ENCODE peak calls at places on chromosomes 16 and 17, in four cellular contexts. O, H, C and M are unnamed samples.

GRCh38 chr16:11080999-11081630 is 136.8 kb downstream of the CLEC16A start:
- DNase-seq in C (peak; percentile 27), H (no peak), O (no peak), M (no peak)

GRCh38 chr16:25151996-25152395 is 40.5 kb downstream of the LCMT1 start:
- DNase-seq in C (no peak), H (no peak), O (no peak), M (peak; percentile 70)

GRCh38 chr17:50064253-50064991 is 8.5 kb downstream of the ITGA3 start:
- DNase-seq in O (no peak), C (peak; percentile 72), H (peak; percentile 83), M (peak; percentile 86)

GRCh38 chr16:78249832-78250231 is 150.4 kb downstream of the WWOX start:
- DNase-seq in H (peak; percentile 35), C (no peak), O (no peak), M (no peak)

GRCh38 chr16:89092013-89092412 is 1.6 kb upstream of the ACSF3 start:
- DNase-seq in H (no peak), C (no peak), O (no peak), M (no peak)

GRCh38 chr17:46194393-46195216 is 1.4 kb upstream of the KANSL1 start:
- DNase-seq in C (no peak), O (no peak), H (peak; percentile 62), M (peak; percentile 61)

GRCh38 chr16:16148755-16149154 is 74.5 kb downstream of the ABCC6 start:
- DNase-seq in C (peak; percentile 54), H (no peak), O (no peak), M (no peak)

GRCh38 chr17:59837362-59838195 is 55.2 kb downstream of the TUBD1 start:
- DNase-seq in H (peak; percentile 98), O (peak; percentile 75), C (no peak), M (peak; percentile 100)

GRCh38 chr17:39632153-39632941 is 4.6 kb upstream of the STARD3 start:
- DNase-seq in H (no peak), C (no peak), O (no peak), M (no peak)

GRCh38 chr17:67594115-67594878 is 123.4 kb upstream of the NOL11 start:
- DNase-seq in H (peak; percentile 28), C (no peak), O (no peak), M (no peak)

GRCh38 chr17:78144736-78145641 is 1.2 kb upstream of the C17orf99 start:
- DNase-seq in O (no peak), C (peak; percentile 87), H (no peak), M (peak; percentile 25)

GRCh38 chr16:11270602-11271162 is 1.6 kb upstream of the TNP2 start:
- DNase-seq in H (no peak), O (no peak), C (no peak), M (no peak)

GRCh38 chr16:58127033-58127556 is 2.1 kb downstream of the CFAP20 start:
- DNase-seq in O (no peak), C (no peak), H (no peak), M (peak; percentile 39)

GRCh38 chr16:48491517-48491916 is 106.3 kb upstream of the SIAH1 start:
- DNase-seq in H (no peak), O (no peak), C (no peak), M (peak; percentile 77)

GRCh38 chr16:16016388-16016964 is 67.1 kb downstream of the ABCC1 start:
- DNase-seq in C (no peak), O (no peak), H (no peak), M (no peak)

GRCh38 chr16:85750021-85750826 is 672 bp downstream of the C16orf74 start:
- DNase-seq in C (peak; percentile 66), O (peak; percentile 39), H (peak; percentile 60), M (peak; percentile 47)

GRCh38 chr17:78781339-78782304 is at the start of gene CYTH1:
- DNase-seq in H (peak; percentile 68), O (peak; percentile 54), C (peak; percentile 70), M (peak; percentile 19)

GRCh38 chr16:456891-457483 is 31.5 kb downstream of the RAB11FIP3 start:
- DNase-seq in C (peak; percentile 70), O (no peak), H (peak; percentile 53), M (peak; percentile 71)

GRCh38 chr16:84720180-84720579 is 20.4 kb downstream of the USP10 start:
- DNase-seq in O (no peak), H (peak; percentile 48), C (no peak), M (peak; percentile 43)

GRCh38 chr17:39150795-39151679 is at the start of gene PLXDC1:
- DNase-seq in O (no peak), H (peak; percentile 47), C (peak; percentile 65), M (no peak)

GRCh38 chr17:69407759-69408158 is 6.7 kb upstream of the MAP2K6 start:
- DNase-seq in C (no peak), O (no peak), H (no peak), M (no peak)

GRCh38 chr17:66633322-66633965 is 201.5 kb upstream of the CACNG5 start:
- DNase-seq in H (no peak), C (no peak), O (no peak), M (peak; percentile 18)

GRCh38 chr17:21140911-21141310 is 14.1 kb downstream of the DHRS7B start:
- DNase-seq in C (no peak), H (no peak), O (no peak), M (no peak)

GRCh38 chr16:57912529-57913260 is 58.2 kb downstream of the CNGB1 start:
- DNase-seq in O (no peak), H (no peak), C (no peak), M (no peak)

GRCh38 chr16:76389126-76389525 is 111.9 kb downstream of the CNTNAP4 start:
- DNase-seq in C (no peak), H (no peak), O (no peak), M (peak; percentile 16)

GRCh38 chr17:64028874-64029464 is 8.5 kb upstream of the ICAM2 start:
- DNase-seq in O (peak; percentile 64), C (peak; percentile 62), H (peak; percentile 78), M (peak; percentile 77)

GRCh38 chr17:78048346-78049292 is 79.9 kb downstream of the TMC6 start:
- DNase-seq in O (no peak), C (no peak), H (no peak), M (no peak)

GRCh38 chr17:39979021-39979660 is 1.5 kb upstream of the PSMD3 start:
- DNase-seq in O (no peak), C (no peak), H (peak; percentile 63), M (peak; percentile 90)

GRCh38 chr17:79798296-79799173 is 1.7 kb upstream of the CBX8 start:
- DNase-seq in C (no peak), O (no peak), H (peak; percentile 57), M (peak; percentile 69)

GRCh38 chr17:1783271-1783670 is 21.4 kb downstream of the SERPINF1 start:
- DNase-seq in O (no peak), H (no peak), C (peak; percentile 76), M (peak; percentile 53)

GRCh38 chr17:35849469-35850348 is 19.0 kb downstream of the HEATR9 start:
- DNase-seq in O (peak; percentile 44), H (peak; percentile 82), C (no peak), M (peak; percentile 83)

DNA sequence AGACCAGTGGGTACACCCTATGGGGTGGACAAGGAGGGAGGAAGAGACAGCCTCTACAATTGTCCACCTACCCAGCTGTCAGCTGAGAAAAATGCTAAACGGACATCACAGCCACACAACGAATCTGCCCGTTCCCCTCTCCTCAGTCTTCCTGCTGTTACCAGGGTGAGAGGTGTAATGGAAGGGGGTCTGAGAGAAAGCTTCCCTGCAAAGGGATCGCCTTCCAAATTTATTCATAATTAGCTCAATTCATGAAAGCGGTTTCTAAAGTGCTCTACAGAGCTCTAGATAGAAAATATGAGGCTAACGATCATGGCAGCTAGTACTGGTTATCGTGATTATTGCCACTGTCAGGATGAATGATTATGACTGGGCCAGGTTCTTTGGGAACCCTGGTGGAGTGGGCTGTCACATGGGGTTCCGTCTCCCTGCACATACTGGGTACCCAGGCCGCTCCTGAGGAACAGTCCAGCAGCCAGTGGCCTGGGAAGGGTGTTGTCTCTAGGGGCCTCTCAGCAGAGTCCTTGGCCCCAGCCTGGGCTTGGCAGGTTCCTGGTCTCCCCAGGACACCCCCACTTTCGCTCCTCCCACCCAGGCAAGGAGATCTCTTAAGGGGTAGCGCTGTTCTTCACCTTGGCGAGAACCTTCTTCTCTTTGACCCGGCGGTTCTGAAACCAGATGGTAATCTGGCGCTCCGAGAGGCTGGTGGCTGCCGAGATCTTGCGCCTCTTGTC is 2.2 kb downstream of the HOXB13 start:
- DNase-seq in C (no peak), O (no peak), H (no peak), M (no peak)
- H3K4me3 ChIP-seq in C (no peak overlapping the region), O (no peak overlapping the region), H (no peak overlapping the region), M (no peak overlapping the region)

GRCh38 chr16:30416624-30417298 is 9.4 kb downstream of the ZNF771 start:
- DNase-seq in O (no peak), H (no peak), C (no peak), M (no peak)

GRCh38 chr16:30421010-30421409 is 8.8 kb downstream of the DCTPP1 start:
- DNase-seq in H (no peak), C (no peak), O (no peak), M (no peak)

GRCh38 chr16:30416047-30416603 is 8.7 kb downstream of the ZNF771 start:
- DNase-seq in O (no peak), H (no peak), C (no peak), M (no peak)

GRCh38 chr16:30418350-30419181 is 11.2 kb downstream of the ZNF771 start:
- DNase-seq in O (no peak), C (no peak), H (no peak), M (no peak)

GRCh38 chr16:30417447-30418349 is 10.3 kb downstream of the ZNF771 start:
- DNase-seq in C (peak; percentile 91), H (peak; percentile 94), O (peak; percentile 86), M (peak; percentile 83)
- TF ChIP-seq CTCF in C (no peak), H (peak; percentile 19), O (no peak), M (no peak)

GRCh38 chr16:1487395-1488053 is 1.2 kb downstream of the PTX4 start:
- DNase-seq in O (no peak), H (no peak), C (no peak), M (no peak)
- H3K4me3 ChIP-seq in O (no peak overlapping the region), H (no peak overlapping the region), C (no peak overlapping the region), M (no peak overlapping the region)

DNA sequence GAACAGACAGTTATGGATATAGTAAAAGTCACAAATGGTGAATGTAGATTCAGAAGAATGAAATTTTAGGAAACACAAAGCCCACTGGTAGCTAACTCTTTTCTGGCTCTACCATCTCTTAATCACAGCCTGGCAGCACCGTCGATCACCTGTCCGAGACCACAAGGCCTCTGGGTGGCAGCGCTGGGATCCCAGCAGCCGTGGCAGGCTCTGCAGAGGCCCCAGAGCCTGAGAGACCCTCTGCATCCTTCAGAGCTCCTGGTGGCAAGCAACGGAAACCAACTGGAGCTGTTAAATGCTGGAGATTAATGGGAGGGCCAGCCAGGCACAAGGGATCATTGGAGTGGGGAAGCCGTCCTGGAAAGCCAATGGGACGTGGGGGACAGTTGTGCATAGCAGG is 26.3 kb downstream of the LAT start:
- DNase-seq in O (no peak), H (no peak), C (no peak), M (no peak)
- TF ChIP-seq CTCF in O (no peak), H (no peak), C (no peak), M (no peak)

GRCh38 chr17:3887394-3887793 is 5.5 kb downstream of the CAMKK1 start:
- DNase-seq in C (no peak), O (no peak), H (no peak), M (no peak)
- H3K4me3 ChIP-seq in C (no peak overlapping the region), O (no peak overlapping the region), H (no peak overlapping the region), M (no peak overlapping the region)